ENCODE peak calls at places on chromosomes 11 and 22, in four cellular contexts. I is H1, Y is ovary, R is psoas muscle. X is an unnamed sample.

GRCh38 chr11:123308077-123308476 is 113.0 kb upstream of the CLMP start:
- DNase-seq in R (no peak), Y (no peak), I (no peak), X (no peak)

GRCh38 chr11:86931059-86931964 is 23.9 kb downstream of the FZD4 start:
- DNase-seq in Y (no peak), I (no peak), R (no peak), X (no peak)

GRCh38 chr11:74380746-74381439 is 17.3 kb downstream of the PGM2L1 start:
- DNase-seq in I (no peak), R (no peak), Y (no peak), X (no peak)

GRCh38 chr11:31809543-31809856 is 1.6 kb downstream of the PAX6 start:
- DNase-seq in R (no peak), Y (no peak), I (no peak), X (no peak)

GRCh38 chr11:59944761-59945160 is 6.5 kb downstream of the OOSP1 start:
- DNase-seq in R (no peak), Y (no peak), I (no peak), X (no peak)

GRCh38 chr11:11555228-11555627 is 66.6 kb downstream of the GALNT18 start:
- DNase-seq in Y (no peak), I (no peak), R (peak), X (no peak)

GRCh38 chr11:93099811-93100210 is 98.0 kb downstream of the SLC36A4 start:
- DNase-seq in Y (no peak), R (no peak), I (no peak), X (no peak)

GRCh38 chr22:19984201-19984753 is 32.3 kb downstream of the ARVCF start:
- DNase-seq in R (peak), I (no peak), Y (no peak), X (no peak)

GRCh38 chr11:47204633-47204989 is 10.2 kb upstream of the DDB2 start:
- DNase-seq in I (no peak), Y (no peak), R (no peak), X (no peak)

GRCh38 chr22:25346859-25347751 is 127.7 kb downstream of the CRYBB2 start:
- DNase-seq in Y (no peak), R (no peak), I (no peak), X (no peak)

GRCh38 chr11:96342971-96343711 is at the start of gene MAML2:
- DNase-seq in R (peak), Y (peak), I (peak), X (peak)

GRCh38 chr11:96341237-96342130 is 1.5 kb downstream of the MAML2 start:
- DNase-seq in Y (peak), R (peak), I (no peak), X (no peak)

GRCh38 chr11:96339704-96340554 is 3.1 kb downstream of the MAML2 start:
- DNase-seq in I (no peak), R (no peak), Y (no peak), X (no peak)

GRCh38 chr11:96340555-96340885 is 2.5 kb downstream of the MAML2 start:
- DNase-seq in I (no peak), R (no peak), Y (no peak), X (no peak)

DNA sequence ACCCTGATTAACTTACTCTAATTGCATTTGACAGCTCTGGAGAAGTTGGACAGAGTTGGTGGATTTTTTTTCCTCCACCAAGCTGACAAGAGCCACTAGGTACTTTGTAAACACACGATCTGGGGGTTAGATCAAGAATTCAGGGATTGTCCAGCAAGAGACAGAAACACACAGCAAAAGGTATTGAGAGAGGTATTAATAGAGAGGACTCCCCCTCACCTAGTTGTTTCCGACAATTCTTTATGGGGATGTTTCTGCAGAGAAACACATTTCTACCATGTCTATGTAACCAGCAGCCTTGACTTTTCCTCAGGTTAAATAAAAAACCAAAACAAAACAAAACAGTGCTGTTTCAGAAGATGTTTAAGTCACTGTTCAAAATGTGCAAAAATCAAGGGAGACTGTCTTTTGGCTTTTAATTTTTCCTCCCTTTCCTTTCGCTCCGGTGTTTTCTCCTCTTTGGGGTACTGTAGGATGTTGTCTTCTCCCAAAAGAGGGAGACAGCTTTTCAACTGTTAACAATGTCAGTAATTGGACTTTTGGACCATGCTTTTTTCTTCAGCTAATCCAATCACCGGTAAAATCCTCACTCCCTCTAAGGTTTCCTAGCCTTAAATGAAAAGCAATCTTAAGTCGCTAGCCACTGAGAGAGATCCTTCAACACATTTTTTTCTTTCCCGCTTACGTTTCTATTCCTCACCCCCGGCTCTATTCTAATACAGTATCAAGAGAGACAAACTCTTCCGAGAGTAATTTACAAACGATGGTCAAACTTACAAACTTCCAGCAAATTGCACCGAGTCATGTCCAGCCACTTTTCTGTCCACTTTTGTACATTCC is 644 bp downstream of the MAML2 start:
- DNase-seq in Y (no peak), R (no peak), I (no peak), X (no peak)
- H3K27ac ChIP-seq in Y (no peak), R (peak), I (no peak), X (no peak)

DNA sequence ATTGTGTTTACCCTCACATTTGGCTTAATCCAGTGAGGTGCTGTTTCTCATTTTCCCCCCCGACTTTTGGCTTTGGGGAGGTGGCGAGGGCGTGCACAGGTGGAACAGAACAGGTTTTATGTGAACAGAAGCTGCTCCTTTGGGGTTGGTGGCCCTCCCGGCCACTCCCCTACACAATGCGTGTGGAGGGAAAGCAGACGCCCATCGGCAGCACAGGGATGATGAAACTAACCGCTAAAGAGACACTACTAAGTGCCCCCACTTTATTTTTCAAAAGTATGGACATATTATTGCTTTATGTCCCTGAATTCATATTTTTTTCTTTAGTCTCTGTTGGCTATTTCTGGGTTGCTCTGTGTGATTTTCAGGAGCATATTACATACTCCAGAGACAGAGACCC is 160.9 kb downstream of the ENTHD1 start:
- DNase-seq in R (no peak), I (no peak), Y (no peak), X (no peak)
- H3K27ac ChIP-seq in R (no peak), I (no peak), Y (no peak), X (no peak)

GRCh38 chr11:130871616-130872015 is 44.7 kb downstream of the SNX19 start:
- DNase-seq in I (no peak), R (no peak), Y (no peak), X (no peak)

GRCh38 chr11:130872513-130872912 is 43.8 kb downstream of the SNX19 start:
- DNase-seq in I (no peak), R (no peak), Y (no peak), X (no peak)

GRCh38 chr11:130873766-130874165 is 42.5 kb downstream of the SNX19 start:
- DNase-seq in I (no peak), R (no peak), Y (no peak), X (no peak)

GRCh38 chr11:130872961-130873360 is 43.3 kb downstream of the SNX19 start:
- DNase-seq in I (no peak), R (no peak), Y (no peak), X (no peak)

DNA sequence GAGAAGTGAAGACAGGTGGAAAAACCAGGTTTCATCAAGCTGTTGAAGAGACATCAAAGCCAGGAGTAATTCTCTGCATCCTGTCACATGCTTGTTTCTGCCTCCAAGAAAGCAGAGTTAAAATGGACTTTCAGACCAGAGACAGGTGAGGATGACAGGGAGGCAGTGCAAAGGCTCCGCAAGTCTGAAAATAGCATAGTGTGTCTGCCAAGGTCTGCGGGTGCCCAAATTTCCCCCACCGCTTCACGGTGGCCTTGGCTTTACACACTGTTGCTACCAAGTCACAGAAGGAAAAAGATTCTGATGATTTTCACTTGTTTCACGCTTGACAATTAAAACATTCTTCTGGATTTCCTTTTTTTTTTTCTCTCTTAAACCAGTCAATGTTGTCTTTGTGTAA is 44.2 kb downstream of the SNX19 start:
- DNase-seq in Y (no peak), R (no peak), I (no peak), X (no peak)
- H3K27ac ChIP-seq in Y (no peak), R (peak), I (no peak), X (no peak)

GRCh38 chr22:46054878-46055158 is 77.9 kb upstream of the WNT7B start:
- DNase-seq in R (no peak), Y (no peak), I (no peak), X (no peak)

GRCh38 chr22:46056169-46057041 is 79.4 kb upstream of the WNT7B start:
- DNase-seq in R (no peak), I (no peak), Y (peak), X (no peak)

GRCh38 chr22:46055176-46055850 is 78.4 kb upstream of the WNT7B start:
- DNase-seq in Y (peak), R (peak), I (no peak), X (no peak)

GRCh38 chr22:46057206-46057605 is 80.2 kb upstream of the WNT7B start:
- DNase-seq in R (no peak), I (no peak), Y (peak), X (no peak)

DNA sequence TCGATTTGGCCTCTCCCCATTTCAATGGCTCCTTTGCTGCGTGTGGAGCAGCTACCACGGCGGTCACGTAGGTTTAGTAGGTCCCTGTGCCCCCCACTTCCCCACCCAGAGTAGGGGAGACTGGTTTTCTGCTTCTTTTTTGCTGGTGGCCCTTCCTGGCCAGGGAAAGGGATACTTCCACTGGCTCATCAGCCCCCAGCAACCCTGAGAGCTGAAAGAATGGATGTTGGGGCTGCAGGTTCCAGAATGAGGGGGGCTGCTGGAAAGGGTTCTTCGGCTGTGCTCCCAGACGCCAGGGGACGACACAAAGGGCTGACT is 78.8 kb upstream of the WNT7B start:
- DNase-seq in I (no peak), Y (no peak), R (no peak), X (no peak)
- H3K27ac ChIP-seq in I (no peak), Y (peak), R (peak), X (no peak)

GRCh38 chr11:10499452-10500262 is 41.3 kb downstream of the RNF141 start:
- DNase-seq in R (no peak), I (no peak), Y (no peak), X (no peak)
- H3K27ac ChIP-seq in R (no peak), I (no peak), Y (no peak), X (no peak)

DNA sequence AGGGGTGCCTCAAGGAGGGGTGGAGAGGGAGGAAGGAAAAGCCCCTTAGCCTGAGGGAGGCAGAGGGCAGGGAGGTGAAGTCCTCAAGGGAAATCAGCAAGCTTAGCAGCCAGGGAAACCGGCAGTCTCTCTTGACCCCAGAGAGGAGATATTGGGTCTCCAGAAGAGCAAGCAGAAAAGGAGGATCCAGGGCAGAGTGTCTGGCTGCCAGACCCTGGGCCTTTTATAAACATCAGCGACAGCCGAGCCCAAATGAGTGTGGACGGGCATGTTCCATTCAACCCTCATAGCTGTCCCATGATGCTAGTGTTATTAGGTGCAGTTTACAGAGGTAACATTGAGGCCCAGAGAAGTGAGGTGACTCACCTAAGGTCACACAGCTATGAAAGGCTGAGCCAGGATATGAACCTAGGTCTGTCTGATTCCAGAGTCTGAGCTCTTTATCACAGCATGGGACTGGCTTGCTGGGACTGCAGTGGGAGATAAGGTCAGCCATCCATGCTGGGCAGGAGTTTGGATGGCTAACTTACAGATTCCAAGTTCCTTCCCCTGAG is 9.3 kb downstream of the PRDM11 start:
- DNase-seq in R (no peak), Y (no peak), I (no peak), X (no peak)
- H3K27ac ChIP-seq in R (no peak), Y (peak), I (no peak), X (no peak)

X was measured in iPS DF 6.9.